ENCODE peak calls at places on chromosomes 4 and X, in five cellular contexts. One of them, this sample, is unnamed.

GRCh38 chr4:118322831-118323502 is 29.8 kb downstream of the PRSS12 start:
- DNase-seq in aorta: no peak
- DNase-seq in CD4-positive, alpha-beta memory T cell: no peak
- DNase-seq in keratinocyte: no peak
- DNase-seq in CD8-positive, alpha-beta memory T cell: no peak
- DNase-seq in this sample: no peak

GRCh38 chr4:20254517-20255250 is 3.0 kb downstream of the SLIT2 start:
- DNase-seq in aorta: peak; percentile 80
- DNase-seq in keratinocyte: no peak
- DNase-seq in CD8-positive, alpha-beta memory T cell: no peak
- DNase-seq in CD4-positive, alpha-beta memory T cell: no peak
- DNase-seq in this sample: peak; percentile 24

GRCh38 chrX:152733261-152733975 is at the start of the genes CSAG1 and MAGEA12:
- DNase-seq in CD4-positive, alpha-beta memory T cell: no peak
- DNase-seq in aorta: peak; percentile 69
- DNase-seq in CD8-positive, alpha-beta memory T cell: no peak
- DNase-seq in keratinocyte: no peak
- DNase-seq in this sample: no peak

GRCh38 chr4:138192113-138192512 is 50.0 kb downstream of the SLC7A11 start:
- DNase-seq in aorta: no peak
- DNase-seq in CD8-positive, alpha-beta memory T cell: no peak
- DNase-seq in keratinocyte: no peak
- DNase-seq in CD4-positive, alpha-beta memory T cell: no peak
- DNase-seq in this sample: no peak

GRCh38 chrX:72027024-72027913 is 104.4 kb downstream of the RTL5 start:
- DNase-seq in keratinocyte: no peak
- DNase-seq in aorta: no peak
- DNase-seq in CD4-positive, alpha-beta memory T cell: no peak
- DNase-seq in CD8-positive, alpha-beta memory T cell: no peak
- DNase-seq in this sample: no peak

GRCh38 chrX:44232100-44232499 is 111.4 kb downstream of the EFHC2 start:
- DNase-seq in keratinocyte: no peak
- DNase-seq in aorta: no peak
- DNase-seq in CD4-positive, alpha-beta memory T cell: no peak
- DNase-seq in CD8-positive, alpha-beta memory T cell: no peak
- DNase-seq in this sample: no peak

GRCh38 chr4:110616162-110617062 is 6.5 kb downstream of the PITX2 start:
- DNase-seq in aorta: no peak
- DNase-seq in keratinocyte: no peak
- DNase-seq in CD4-positive, alpha-beta memory T cell: no peak
- DNase-seq in CD8-positive, alpha-beta memory T cell: no peak
- DNase-seq in this sample: no peak

GRCh38 chr4:81492596-81492995 is 20.9 kb upstream of the RASGEF1B start:
- DNase-seq in aorta: no peak
- DNase-seq in CD4-positive, alpha-beta memory T cell: no peak
- DNase-seq in CD8-positive, alpha-beta memory T cell: no peak
- DNase-seq in keratinocyte: no peak
- DNase-seq in this sample: no peak

GRCh38 chr4:146246381-146246780 is 32.0 kb downstream of the REELD1 start:
- DNase-seq in CD4-positive, alpha-beta memory T cell: no peak
- DNase-seq in CD8-positive, alpha-beta memory T cell: no peak
- DNase-seq in aorta: no peak
- DNase-seq in keratinocyte: no peak
- DNase-seq in this sample: no peak

GRCh38 chr4:108571027-108571569 is 49.3 kb upstream of the RPL34 start:
- DNase-seq in aorta: no peak
- DNase-seq in CD4-positive, alpha-beta memory T cell: no peak
- DNase-seq in keratinocyte: no peak
- DNase-seq in CD8-positive, alpha-beta memory T cell: no peak
- DNase-seq in this sample: no peak

GRCh38 chr4:108425988-108426387 is 194.4 kb upstream of the RPL34 start:
- DNase-seq in keratinocyte: no peak
- DNase-seq in CD8-positive, alpha-beta memory T cell: no peak
- DNase-seq in CD4-positive, alpha-beta memory T cell: no peak
- DNase-seq in aorta: no peak
- DNase-seq in this sample: no peak

GRCh38 chrX:30228526-30228925 is 1.9 kb upstream of the MAGEB3 start:
- DNase-seq in CD8-positive, alpha-beta memory T cell: no peak
- DNase-seq in keratinocyte: no peak
- DNase-seq in CD4-positive, alpha-beta memory T cell: no peak
- DNase-seq in aorta: no peak
- DNase-seq in this sample: no peak

GRCh38 chrX:103549920-103550319 is 30.6 kb upstream of the RAB40A start:
- DNase-seq in CD4-positive, alpha-beta memory T cell: no peak
- DNase-seq in aorta: no peak
- DNase-seq in keratinocyte: no peak
- DNase-seq in CD8-positive, alpha-beta memory T cell: no peak
- DNase-seq in this sample: no peak

GRCh38 chrX:109635151-109635550 is 10.2 kb upstream of the KCNE5 start:
- DNase-seq in aorta: no peak
- DNase-seq in CD8-positive, alpha-beta memory T cell: no peak
- DNase-seq in keratinocyte: no peak
- DNase-seq in CD4-positive, alpha-beta memory T cell: no peak
- DNase-seq in this sample: no peak

GRCh38 chrX:254630-255215 is 26.5 kb upstream of the PLCXD1 start:
- DNase-seq in CD8-positive, alpha-beta memory T cell: no peak
- DNase-seq in keratinocyte: no peak
- DNase-seq in CD4-positive, alpha-beta memory T cell: no peak
- DNase-seq in aorta: peak; percentile 74
- DNase-seq in this sample: no peak

GRCh38 chr4:95507147-95507546 is 41.6 kb downstream of the UNC5C start:
- DNase-seq in aorta: no peak
- DNase-seq in CD8-positive, alpha-beta memory T cell: no peak
- DNase-seq in keratinocyte: no peak
- DNase-seq in CD4-positive, alpha-beta memory T cell: no peak
- DNase-seq in this sample: no peak

GRCh38 chrX:111914398-111915092 is 38.6 kb downstream of the TRPC5OS start:
- DNase-seq in CD8-positive, alpha-beta memory T cell: no peak
- DNase-seq in keratinocyte: no peak
- DNase-seq in CD4-positive, alpha-beta memory T cell: no peak
- DNase-seq in aorta: no peak
- DNase-seq in this sample: no peak
- H3K27ac ChIP-seq in CD8-positive, alpha-beta memory T cell: no peak overlapping the region
- H3K27ac ChIP-seq in keratinocyte: no peak overlapping the region
- H3K27ac ChIP-seq in CD4-positive, alpha-beta memory T cell: no peak overlapping the region
- H3K27ac ChIP-seq in aorta: no peak overlapping the region
- H3K27ac ChIP-seq in this sample: no peak overlapping the region

DNA sequence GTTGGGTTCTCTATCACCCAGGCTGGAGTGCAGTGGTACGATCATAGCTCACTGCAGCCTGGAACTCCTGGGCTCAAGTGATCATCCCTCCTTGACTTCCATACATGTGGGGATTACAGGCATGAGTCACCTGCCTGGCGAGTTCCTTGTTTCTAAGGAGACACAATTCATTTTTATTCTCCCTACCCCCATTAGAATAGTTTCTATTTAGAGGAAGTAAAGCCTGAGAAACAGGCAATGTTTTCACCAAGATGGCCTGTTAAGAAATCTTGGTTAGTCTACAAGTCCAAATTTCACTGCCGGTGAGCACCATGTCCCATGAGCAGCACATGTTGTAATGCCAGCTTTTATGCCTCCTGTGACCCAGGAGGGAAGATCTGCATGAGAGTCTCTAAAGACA is 5.7 kb downstream of the CYBB start:
- DNase-seq in aorta: no peak
- DNase-seq in keratinocyte: no peak
- DNase-seq in CD4-positive, alpha-beta memory T cell: no peak
- DNase-seq in CD8-positive, alpha-beta memory T cell: no peak
- DNase-seq in this sample: peak; percentile 16
- H3K4me1 ChIP-seq in aorta: no peaks in the 10 kb centered on the region
- H3K4me1 ChIP-seq in keratinocyte: no peaks in the 10 kb centered on the region
- H3K4me1 ChIP-seq in CD4-positive, alpha-beta memory T cell: peaks cover 30% of the 10 kb centered on the region
- H3K4me1 ChIP-seq in CD8-positive, alpha-beta memory T cell: peaks cover 33% of the 10 kb centered on the region
- H3K4me1 ChIP-seq in this sample: no peaks in the 10 kb centered on the region

GRCh38 chr4:159018062-159018629 is 84.7 kb upstream of the RAPGEF2 start:
- DNase-seq in keratinocyte: no peak
- DNase-seq in CD4-positive, alpha-beta memory T cell: no peak
- DNase-seq in CD8-positive, alpha-beta memory T cell: no peak
- DNase-seq in aorta: no peak
- DNase-seq in this sample: no peak

GRCh38 chr4:159019356-159019755 is 83.5 kb upstream of the RAPGEF2 start:
- DNase-seq in CD8-positive, alpha-beta memory T cell: no peak
- DNase-seq in keratinocyte: no peak
- DNase-seq in aorta: no peak
- DNase-seq in CD4-positive, alpha-beta memory T cell: no peak
- DNase-seq in this sample: no peak

GRCh38 chr4:159015862-159016261 is 87.0 kb upstream of the RAPGEF2 start:
- DNase-seq in keratinocyte: no peak
- DNase-seq in aorta: no peak
- DNase-seq in CD4-positive, alpha-beta memory T cell: no peak
- DNase-seq in CD8-positive, alpha-beta memory T cell: no peak
- DNase-seq in this sample: no peak

GRCh38 chr4:159016527-159017137 is 86.2 kb upstream of the RAPGEF2 start:
- DNase-seq in aorta: no peak
- DNase-seq in keratinocyte: no peak
- DNase-seq in CD8-positive, alpha-beta memory T cell: no peak
- DNase-seq in CD4-positive, alpha-beta memory T cell: no peak
- DNase-seq in this sample: no peak

DNA sequence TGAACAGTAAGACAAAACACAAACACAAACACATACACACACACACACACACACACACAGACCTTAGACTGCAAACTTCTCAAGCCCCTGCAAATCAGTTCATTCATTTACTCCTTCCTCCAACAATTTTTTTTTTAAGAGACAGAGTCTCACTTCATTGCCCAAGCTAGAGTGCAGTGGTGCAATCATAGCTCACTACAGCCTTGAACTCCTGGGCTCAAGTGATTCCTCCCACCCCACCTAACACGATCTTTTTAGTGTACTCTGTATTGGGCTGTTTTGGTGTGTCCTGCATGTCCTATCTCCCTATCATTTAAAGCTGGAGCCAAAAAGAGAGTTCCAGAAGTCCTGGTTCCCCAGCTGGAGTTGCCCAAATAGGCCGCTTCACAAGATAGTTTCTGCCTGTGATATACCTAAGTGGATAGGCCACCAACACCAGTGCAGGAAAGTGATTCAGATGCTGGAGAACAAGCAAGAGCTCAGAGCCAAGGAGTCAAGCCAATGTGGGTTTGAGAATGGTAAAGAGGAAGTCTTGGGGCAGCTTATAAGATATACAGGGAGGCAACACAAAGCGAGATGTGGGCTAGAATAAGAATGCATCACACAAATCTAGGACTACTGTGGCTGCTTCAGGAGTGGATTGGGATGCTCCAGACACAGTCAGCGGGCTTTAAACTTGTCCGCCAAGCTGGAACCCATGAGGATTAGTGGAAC is 85.4 kb upstream of the RAPGEF2 start:
- DNase-seq in CD8-positive, alpha-beta memory T cell: no peak
- DNase-seq in aorta: no peak
- DNase-seq in CD4-positive, alpha-beta memory T cell: no peak
- DNase-seq in keratinocyte: no peak
- DNase-seq in this sample: no peak
- H3K27me3 ChIP-seq in CD8-positive, alpha-beta memory T cell: no peaks in the 10 kb centered on the region
- H3K27me3 ChIP-seq in aorta: no peaks in the 10 kb centered on the region
- H3K27me3 ChIP-seq in CD4-positive, alpha-beta memory T cell: no peaks in the 10 kb centered on the region
- H3K27me3 ChIP-seq in keratinocyte: no peaks in the 10 kb centered on the region
- H3K27me3 ChIP-seq in this sample: no peaks in the 10 kb centered on the region

GRCh38 chr4:64870558-64870957 is 461.3 kb upstream of the TECRL start:
- DNase-seq in aorta: no peak
- DNase-seq in keratinocyte: no peak
- DNase-seq in CD8-positive, alpha-beta memory T cell: no peak
- DNase-seq in CD4-positive, alpha-beta memory T cell: no peak
- DNase-seq in this sample: no peak
- H3K27ac ChIP-seq in aorta: no peak overlapping the region
- H3K27ac ChIP-seq in keratinocyte: no peak overlapping the region
- H3K27ac ChIP-seq in CD8-positive, alpha-beta memory T cell: no peak overlapping the region
- H3K27ac ChIP-seq in CD4-positive, alpha-beta memory T cell: no peak overlapping the region
- H3K27ac ChIP-seq in this sample: no peak overlapping the region

GRCh38 chr4:87056884-87057283 is 122.1 kb downstream of the AFF1 start:
- DNase-seq in CD4-positive, alpha-beta memory T cell: no peak
- DNase-seq in aorta: no peak
- DNase-seq in keratinocyte: no peak
- DNase-seq in CD8-positive, alpha-beta memory T cell: no peak
- DNase-seq in this sample: no peak
- H3K4me1 ChIP-seq in CD4-positive, alpha-beta memory T cell: peaks cover 70% of the 10 kb centered on the region
- H3K4me1 ChIP-seq in aorta: peaks cover 19% of the 10 kb centered on the region
- H3K4me1 ChIP-seq in keratinocyte: peaks cover 29% of the 10 kb centered on the region
- H3K4me1 ChIP-seq in CD8-positive, alpha-beta memory T cell: no peaks in the 10 kb centered on the region
- H3K4me1 ChIP-seq in this sample: no peaks in the 10 kb centered on the region

GRCh38 chr4:7330031-7330596 is 104.6 kb downstream of the PSAPL1 start:
- DNase-seq in CD4-positive, alpha-beta memory T cell: no peak
- DNase-seq in keratinocyte: no peak
- DNase-seq in aorta: peak; percentile 46
- DNase-seq in CD8-positive, alpha-beta memory T cell: no peak
- DNase-seq in this sample: no peak
- H3K27me3 ChIP-seq in CD4-positive, alpha-beta memory T cell: no peaks in the 10 kb centered on the region
- H3K27me3 ChIP-seq in keratinocyte: peaks cover 20% of the 10 kb centered on the region
- H3K27me3 ChIP-seq in aorta: no peaks in the 10 kb centered on the region
- H3K27me3 ChIP-seq in CD8-positive, alpha-beta memory T cell: no peaks in the 10 kb centered on the region
- H3K27me3 ChIP-seq in this sample: no peaks in the 10 kb centered on the region

GRCh38 chr4:152696764-152697250 is 17.0 kb upstream of the TMEM154 start:
- DNase-seq in aorta: no peak
- DNase-seq in CD8-positive, alpha-beta memory T cell: peak; percentile 29
- DNase-seq in CD4-positive, alpha-beta memory T cell: peak; percentile 81
- DNase-seq in keratinocyte: peak; percentile 73
- DNase-seq in this sample: no peak
- H3K27ac ChIP-seq in aorta: no peak overlapping the region
- H3K27ac ChIP-seq in CD8-positive, alpha-beta memory T cell: no peak overlapping the region
- H3K27ac ChIP-seq in CD4-positive, alpha-beta memory T cell: no peak overlapping the region
- H3K27ac ChIP-seq in keratinocyte: peak overlapping the region; percentile 97
- H3K27ac ChIP-seq in this sample: no peak overlapping the region

GRCh38 chr4:169160825-169161224 is 109.9 kb downstream of the SH3RF1 start:
- DNase-seq in CD4-positive, alpha-beta memory T cell: no peak
- DNase-seq in aorta: no peak
- DNase-seq in CD8-positive, alpha-beta memory T cell: no peak
- DNase-seq in keratinocyte: no peak
- DNase-seq in this sample: no peak

GRCh38 chr4:169163947-169164668 is 106.6 kb downstream of the SH3RF1 start:
- DNase-seq in aorta: no peak
- DNase-seq in keratinocyte: no peak
- DNase-seq in CD8-positive, alpha-beta memory T cell: no peak
- DNase-seq in CD4-positive, alpha-beta memory T cell: no peak
- DNase-seq in this sample: no peak

GRCh38 chr4:169159614-169160013 is 111.1 kb downstream of the SH3RF1 start:
- DNase-seq in CD4-positive, alpha-beta memory T cell: no peak
- DNase-seq in CD8-positive, alpha-beta memory T cell: no peak
- DNase-seq in aorta: no peak
- DNase-seq in keratinocyte: no peak
- DNase-seq in this sample: no peak

GRCh38 chr4:169164669-169165415 is 105.9 kb downstream of the SH3RF1 start:
- DNase-seq in CD4-positive, alpha-beta memory T cell: no peak
- DNase-seq in aorta: no peak
- DNase-seq in keratinocyte: no peak
- DNase-seq in CD8-positive, alpha-beta memory T cell: no peak
- DNase-seq in this sample: no peak

DNA sequence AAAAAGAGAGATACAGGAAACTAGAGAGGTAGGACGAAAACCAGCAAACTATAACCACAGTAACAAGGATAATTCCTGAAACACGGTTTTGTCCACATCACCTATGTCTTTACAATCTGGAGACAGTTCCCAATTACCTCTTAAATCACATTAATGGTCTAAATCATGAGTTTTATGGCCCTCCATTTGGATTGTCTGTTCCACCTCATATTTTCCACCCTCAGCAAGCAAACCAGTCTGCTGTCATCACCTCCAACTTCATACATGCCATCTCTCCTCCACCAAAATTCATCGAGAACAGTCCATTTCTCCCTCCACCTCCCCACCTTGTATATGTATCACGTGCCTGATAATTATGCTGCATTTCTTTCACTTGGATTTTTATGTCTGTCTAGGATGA is 107.3 kb downstream of the SH3RF1 start:
- DNase-seq in CD8-positive, alpha-beta memory T cell: no peak
- DNase-seq in aorta: no peak
- DNase-seq in keratinocyte: no peak
- DNase-seq in CD4-positive, alpha-beta memory T cell: no peak
- DNase-seq in this sample: no peak
- H3K4me1 ChIP-seq in CD8-positive, alpha-beta memory T cell: no peaks in the 10 kb centered on the region
- H3K4me1 ChIP-seq in aorta: peaks cover 23% of the 10 kb centered on the region
- H3K4me1 ChIP-seq in keratinocyte: peaks cover 25% of the 10 kb centered on the region
- H3K4me1 ChIP-seq in CD4-positive, alpha-beta memory T cell: no peaks in the 10 kb centered on the region
- H3K4me1 ChIP-seq in this sample: no peaks in the 10 kb centered on the region

This sample was measured in right lobe of liver.